ENCODE peak calls at places on chromosomes 5 and 9, in ten cellular contexts. D is A549, Z is breast epithelium, U is adrenal gland, E is spleen, A is IMR-90, T is ovary, C is body of pancreas, K is tibial nerve, W is uterus. J is an unnamed sample.

GRCh38 chr5:169350759-169351240 is 49.9 kb upstream of the SLIT3 start:
- DNase-seq in D (peak; percentile 96), Z (no peak), U (peak; percentile 43), E (no peak), A (peak; percentile 89), T (no peak), C (no peak), K (no peak), W (no peak), J (peak; percentile 67)

GRCh38 chr5:143182901-143183820 is 220.3 kb downstream of the NR3C1 start:
- DNase-seq in D (peak; percentile 23), Z (no peak), U (no peak), E (no peak), A (peak; percentile 48), T (no peak), C (no peak), K (no peak), W (no peak), J (no peak)

GRCh38 chr5:14270212-14270702 is 127.1 kb downstream of the TRIO start:
- DNase-seq in D (peak; percentile 76), Z (no peak), U (peak; percentile 65), E (no peak), A (peak; percentile 64), T (peak; percentile 51), C (peak; percentile 26), K (peak; percentile 32), W (peak; percentile 42), J (peak; percentile 40)

GRCh38 chr9:81195206-81195605 is 494.1 kb downstream of the TLE1 start:
- DNase-seq in D (no peak), Z (no peak), U (no peak), E (no peak), A (no peak), T (no peak), C (no peak), K (no peak), W (no peak), J (no peak)

GRCh38 chr5:62133426-62133825 is 172.6 kb upstream of the KIF2A start:
- DNase-seq in D (no peak), Z (no peak), U (no peak), E (no peak), A (no peak), T (no peak), C (no peak), K (no peak), W (no peak), J (no peak)

GRCh38 chr9:126859111-126859510 is 1.3 kb upstream of the ZBTB34 start:
- DNase-seq in D (no peak), Z (no peak), U (no peak), E (no peak), A (no peak), T (no peak), C (no peak), K (no peak), W (no peak), J (no peak)

GRCh38 chr5:159156839-159157238 is 52.5 kb downstream of the RNF145 start:
- DNase-seq in D (peak; percentile 81), Z (no peak), U (no peak), E (no peak), A (peak; percentile 83), T (no peak), C (peak; percentile 47), K (peak; percentile 79), W (peak; percentile 53), J (no peak)

GRCh38 chr9:138069731-138070456 is 192.3 kb downstream of the CACNA1B start:
- DNase-seq in D (no peak), Z (peak; percentile 34), U (no peak), E (peak; percentile 61), A (no peak), T (no peak), C (peak; percentile 1), K (no peak), W (no peak), J (no peak)

GRCh38 chr9:33813712-33814641 is 3.0 kb upstream of the UBE2R2 start:
- DNase-seq in D (peak; percentile 60), Z (no peak), U (no peak), E (no peak), A (peak; percentile 90), T (no peak), C (no peak), K (no peak), W (no peak), J (peak; percentile 62)

GRCh38 chr5:74034738-74035137 is 408.7 kb downstream of the ARHGEF28 start:
- DNase-seq in D (peak; percentile 6), Z (no peak), U (no peak), E (no peak), A (peak; percentile 88), T (no peak), C (no peak), K (no peak), W (no peak), J (peak; percentile 44)

DNA sequence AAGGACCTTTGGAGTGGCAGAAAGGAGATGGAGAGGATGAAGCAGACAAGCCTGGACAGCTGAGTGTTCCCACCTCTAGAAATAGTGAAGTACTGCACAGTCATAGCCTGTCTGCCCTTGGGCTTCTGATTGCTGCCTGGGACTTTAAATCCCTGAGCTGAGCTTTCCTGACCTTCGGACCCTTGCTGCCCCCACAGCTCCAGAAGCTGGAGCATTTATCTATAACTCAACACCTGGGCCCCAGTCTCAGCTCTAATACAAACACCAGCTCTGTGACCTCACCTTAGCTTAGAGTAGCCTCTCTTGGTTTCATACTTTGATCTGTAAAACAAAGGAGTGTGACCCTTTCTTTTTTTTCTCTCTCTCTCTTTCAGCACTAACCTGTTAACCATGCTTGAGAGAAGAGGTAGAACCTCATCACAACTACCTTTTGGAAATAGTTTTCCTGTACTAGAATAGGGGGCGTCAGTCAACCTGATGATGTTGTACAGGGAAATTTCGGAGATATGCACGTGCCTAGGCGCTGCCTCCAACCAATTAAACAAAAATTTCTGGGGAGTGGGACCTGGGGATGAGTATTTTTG is 25.4 kb upstream of the ELL2 start:
- DNase-seq in D (no peak), Z (no peak), U (no peak), E (no peak), A (no peak), T (no peak), C (peak; percentile 78), K (no peak), W (no peak), J (no peak)
- TF ChIP-seq POLR2A in D (no peak), Z (no peak), U (no peak), E (no peak), A (no peak), T (no peak), C (peak; percentile 23), K (no peak), W (no peak), J (no peak)

GRCh38 chr5:178210073-178210526 is 5.8 kb downstream of the HNRNPAB start:
- DNase-seq in D (no peak), Z (no peak), U (no peak), E (peak; percentile 74), A (no peak), T (no peak), C (no peak), K (no peak), W (no peak), J (no peak)

GRCh38 chr5:178207917-178208280 is 3.6 kb downstream of the HNRNPAB start:
- DNase-seq in D (no peak), Z (peak; percentile 9), U (no peak), E (peak; percentile 28), A (no peak), T (no peak), C (no peak), K (no peak), W (no peak), J (no peak)

GRCh38 chr5:178208540-178209227 is 4.4 kb downstream of the HNRNPAB start:
- DNase-seq in D (no peak), Z (peak; percentile 12), U (no peak), E (peak; percentile 41), A (no peak), T (no peak), C (peak; percentile 11), K (no peak), W (no peak), J (no peak)

GRCh38 chr5:178211095-178212048 is 7.0 kb downstream of the HNRNPAB start:
- DNase-seq in D (no peak), Z (no peak), U (no peak), E (peak; percentile 45), A (no peak), T (no peak), C (no peak), K (no peak), W (no peak), J (no peak)

GRCh38 chr5:178209334-178210072 is 5.2 kb downstream of the HNRNPAB start:
- DNase-seq in D (no peak), Z (peak; percentile 38), U (no peak), E (peak; percentile 44), A (no peak), T (no peak), C (peak; percentile 6), K (no peak), W (no peak), J (no peak)
- TF ChIP-seq POLR2A in D (no peak), Z (no peak), U (no peak), E (no peak), A (no peak), T (no peak), C (no peak), K (no peak), W (no peak), J (no peak)

DNA sequence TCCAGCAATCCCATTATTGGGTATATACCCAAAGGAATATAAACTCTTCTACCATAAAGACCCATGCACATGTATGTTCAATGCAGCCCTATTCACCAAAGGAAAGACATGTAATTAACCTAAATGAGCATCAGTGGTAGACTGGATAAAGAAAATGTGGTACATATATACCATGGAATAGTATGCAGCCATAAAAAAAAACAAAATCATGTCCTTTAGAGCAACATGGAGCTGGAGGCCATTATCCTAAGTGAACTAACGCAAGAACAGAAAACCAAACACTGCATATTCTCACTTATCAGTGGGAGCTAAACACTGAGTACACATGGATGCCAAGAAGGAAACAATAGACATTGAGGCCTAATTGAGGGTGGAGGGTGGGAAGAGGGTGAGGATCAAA is 27.8 kb downstream of the DTWD2 start:
- DNase-seq in D (no peak), Z (no peak), U (no peak), E (no peak), A (no peak), T (no peak), C (no peak), K (no peak), W (no peak), J (no peak)
- TF ChIP-seq POLR2A in D (no peak), Z (no peak), U (no peak), E (no peak), A (no peak), T (no peak), C (no peak), K (no peak), W (no peak), J (no peak)

DNA sequence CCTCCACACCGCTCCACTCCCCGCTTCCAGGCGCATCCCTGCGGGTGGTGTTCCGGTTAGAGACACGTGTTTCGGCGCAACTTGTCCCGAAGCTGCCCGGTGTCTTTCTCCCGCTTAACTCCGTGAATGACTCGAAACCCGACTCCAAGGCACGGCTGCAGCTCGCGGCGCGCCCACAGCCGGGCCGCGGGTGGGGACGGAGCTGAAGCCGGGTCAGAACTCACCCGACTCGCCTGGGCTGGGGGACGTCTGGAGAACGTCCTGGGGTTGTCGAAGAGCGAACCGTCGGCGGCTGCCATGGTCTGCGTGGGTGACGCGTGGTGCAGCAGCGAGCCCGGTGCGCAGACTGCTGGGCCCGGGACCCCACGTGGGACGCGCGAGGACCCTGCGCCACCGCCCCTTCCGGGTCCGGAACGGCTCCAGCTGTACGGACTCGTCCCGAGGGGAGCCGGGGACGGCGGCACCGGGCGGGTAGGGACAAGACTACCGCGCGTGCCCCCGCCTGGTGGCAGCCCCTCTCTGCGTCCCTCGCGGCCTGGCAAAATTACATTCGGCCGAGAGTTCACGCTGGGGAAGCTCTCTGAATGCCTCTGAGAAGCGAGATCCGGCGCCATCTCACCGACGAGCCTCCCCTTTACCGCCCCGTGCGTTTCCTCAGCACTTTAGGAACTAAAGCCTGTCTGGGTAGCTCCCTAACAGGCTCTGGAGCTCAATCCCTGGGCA is at the start of gene DDX31:
- DNase-seq in D (peak; percentile 86), Z (peak; percentile 79), U (peak; percentile 85), E (peak; percentile 97), A (peak; percentile 76), T (peak; percentile 86), C (peak; percentile 82), K (peak; percentile 50), W (peak; percentile 68), J (peak; percentile 89)
- TF ChIP-seq POLR2A in D (peak; percentile 95), Z (peak; percentile 21), U (peak; percentile 29), E (no peak), A (peak; percentile 89), T (peak; percentile 26), C (peak; percentile 77), K (no peak), W (peak; percentile 48), J (peak; percentile 91)